ENCODE peak calls at places on chromosome 18, in eight cellular contexts. Q, B, Y, W, T, G, R and L are unnamed samples.

GRCh38 chr18:31722369-31722957 is 38.1 kb upstream of the B4GALT6 start:
- DNase-seq in R (peak; percentile 53), T (peak; percentile 79), Q (peak; percentile 89), G (peak; percentile 25), Y (peak; percentile 75), W (peak; percentile 90), B (peak; percentile 31), L (peak; percentile 83)

GRCh38 chr18:58671122-58671940 is at the start of gene MALT1:
- DNase-seq in Q (peak; percentile 91), T (peak; percentile 80), Y (peak; percentile 95), B (peak; percentile 92), W (peak; percentile 97), R (peak; percentile 92), G (peak; percentile 66), L (peak; percentile 92)

GRCh38 chr18:79397830-79398761 is 2.4 kb downstream of the NFATC1 start:
- DNase-seq in W (peak; percentile 69), R (no peak), Y (peak; percentile 42), B (no peak), T (no peak), Q (no peak), G (no peak), L (peak; percentile 35)

GRCh38 chr18:64405161-64405560 is 256.3 kb upstream of the LINC00305 start:
- DNase-seq in G (peak; percentile 63), W (no peak), T (no peak), B (no peak), R (no peak), Q (no peak), Y (no peak), L (peak; percentile 81)

GRCh38 chr18:27899893-27900292 is 277.0 kb downstream of the CDH2 start:
- DNase-seq in B (no peak), G (no peak), Q (no peak), Y (no peak), T (no peak), W (no peak), R (no peak), L (no peak)

GRCh38 chr18:50662177-50662576 is 102.3 kb downstream of the MAPK4 start:
- DNase-seq in W (no peak), T (peak; percentile 5), R (no peak), Q (peak; percentile 53), B (no peak), Y (no peak), G (no peak), L (peak; percentile 7)

GRCh38 chr18:23671564-23671963 is 8.9 kb upstream of the ANKRD29 start:
- DNase-seq in G (no peak), Y (no peak), Q (no peak), W (no peak), B (no peak), R (no peak), T (no peak), L (no peak)

GRCh38 chr18:34028341-34028740 is 196.4 kb downstream of the NOL4 start:
- DNase-seq in W (no peak), B (no peak), Y (no peak), G (no peak), R (no peak), T (no peak), Q (no peak), L (no peak)

GRCh38 chr18:79748321-79749157 is 49.2 kb upstream of the KCNG2 start:
- DNase-seq in R (no peak), T (no peak), Y (no peak), B (no peak), G (no peak), W (no peak), Q (no peak), L (no peak)

GRCh38 chr18:54392621-54393023 is 34.9 kb downstream of the C18orf54 start:
- DNase-seq in Q (peak; percentile 71), B (peak; percentile 36), G (no peak), R (peak; percentile 51), Y (no peak), W (no peak), T (peak; percentile 69), L (peak; percentile 73)

GRCh38 chr18:13910501-13910900 is 4.8 kb downstream of the MC2R start:
- DNase-seq in R (no peak), G (no peak), T (no peak), Q (no peak), Y (no peak), W (no peak), B (no peak), L (no peak)

GRCh38 chr18:22667616-22668422 is 250.1 kb upstream of the CTAGE1 start:
- DNase-seq in Q (peak; percentile 85), R (no peak), T (no peak), G (peak; percentile 62), B (no peak), W (no peak), Y (no peak), L (peak; percentile 91)

GRCh38 chr18:77539860-77540259 is 290.2 kb downstream of the GALR1 start:
- DNase-seq in T (no peak), B (no peak), R (no peak), W (no peak), Y (no peak), G (no peak), Q (no peak), L (no peak)

GRCh38 chr18:57210711-57211411 is 64.0 kb downstream of the BOD1L2 start:
- DNase-seq in T (no peak), B (no peak), Q (no peak), W (no peak), Y (no peak), G (no peak), R (no peak), L (no peak)

GRCh38 chr18:53971331-53971730 is 253.1 kb downstream of the MBD2 start:
- DNase-seq in W (no peak), B (no peak), R (no peak), G (no peak), Y (no peak), T (no peak), Q (no peak), L (no peak)

GRCh38 chr18:21997207-21998143 is 171.9 kb upstream of the GATA6 start:
- DNase-seq in T (peak; percentile 44), B (no peak), Y (no peak), Q (peak; percentile 65), R (peak; percentile 16), W (no peak), G (no peak), L (peak; percentile 59)

GRCh38 chr18:45335644-45336043 is 279.6 kb upstream of the SLC14A2 start:
- DNase-seq in Y (no peak), W (no peak), B (no peak), Q (peak; percentile 78), T (no peak), R (no peak), G (no peak), L (no peak)

GRCh38 chr18:58967643-58968291 is 103.1 kb downstream of the ZNF532 start:
- DNase-seq in Q (no peak), W (no peak), G (no peak), T (no peak), Y (no peak), R (no peak), B (no peak), L (no peak)

GRCh38 chr18:623760-624620 is 27.2 kb downstream of the CLUL1 start:
- DNase-seq in R (peak; percentile 44), Y (peak; percentile 66), B (peak; percentile 30), T (peak; percentile 53), Q (peak; percentile 69), W (peak; percentile 86), G (peak; percentile 38), L (peak; percentile 85)

GRCh38 chr18:33231474-33232317 is 208.8 kb downstream of the CCDC178 start:
- DNase-seq in R (peak; percentile 18), W (peak; percentile 68), G (peak; percentile 16), B (no peak), Y (peak; percentile 47), Q (peak; percentile 81), T (peak; percentile 71), L (peak; percentile 55)

GRCh38 chr18:11343096-11343495 is 193.7 kb upstream of the PIEZO2 start:
- DNase-seq in B (no peak), W (no peak), Q (no peak), T (no peak), R (no peak), Y (no peak), G (no peak), L (no peak)

GRCh38 chr18:7626922-7627440 is 59.9 kb downstream of the PTPRM start:
- DNase-seq in G (peak; percentile 29), Y (no peak), B (no peak), T (no peak), W (no peak), R (no peak), Q (peak; percentile 85), L (peak; percentile 68)

GRCh38 chr18:49846263-49846662 is 32.9 kb upstream of the ACAA2 start:
- DNase-seq in Y (no peak), G (no peak), Q (no peak), B (no peak), W (peak; percentile 54), R (no peak), T (no peak), L (no peak)

GRCh38 chr18:2881490-2882195 is 34.8 kb downstream of the EMILIN2 start:
- DNase-seq in Q (no peak), G (peak; percentile 81), W (peak; percentile 89), T (no peak), R (peak; percentile 34), B (peak; percentile 43), Y (peak; percentile 77), L (no peak)

GRCh38 chr18:10379511-10379910 is 74.9 kb upstream of the APCDD1 start:
- DNase-seq in Y (no peak), Q (no peak), R (no peak), B (no peak), T (no peak), W (no peak), G (no peak), L (peak; percentile 5)

GRCh38 chr18:49685231-49685942 is 123.5 kb downstream of the LIPG start:
- DNase-seq in W (no peak), Y (no peak), R (no peak), Q (peak; percentile 40), T (no peak), G (peak; percentile 56), B (no peak), L (no peak)

GRCh38 chr18:62282188-62282629 is 42.9 kb upstream of the TNFRSF11A start:
- DNase-seq in W (no peak), G (peak; percentile 49), Y (no peak), R (no peak), B (no peak), Q (peak; percentile 33), T (no peak), L (peak; percentile 52)

GRCh38 chr18:59951591-59951990 is 51.8 kb downstream of the PMAIP1 start:
- DNase-seq in B (no peak), G (no peak), W (no peak), R (no peak), T (no peak), Q (no peak), Y (no peak), L (no peak)

GRCh38 chr18:54777118-54777791 is 51.0 kb upstream of the RAB27B start:
- DNase-seq in R (no peak), G (no peak), T (no peak), W (no peak), Y (no peak), Q (no peak), B (no peak), L (no peak)

GRCh38 chr18:9000736-9001135 is 101.8 kb upstream of the NDUFV2 start:
- DNase-seq in R (no peak), T (no peak), B (no peak), Q (no peak), W (no peak), Y (no peak), G (peak; percentile 70), L (no peak)

GRCh38 chr18:38297910-38298309 is 732.3 kb upstream of the CELF4 start:
- DNase-seq in R (no peak), T (no peak), G (no peak), Q (no peak), Y (no peak), W (no peak), B (no peak), L (no peak)

GRCh38 chr18:39701839-39702238 is 2136.2 kb upstream of the CELF4 start:
- DNase-seq in W (no peak), G (no peak), B (no peak), Q (no peak), Y (no peak), R (no peak), T (no peak), L (peak; percentile 25)

GRCh38 chr18:55856191-55856590 is 268.2 kb upstream of the TCF4 start:
- DNase-seq in B (no peak), T (peak; percentile 38), Y (no peak), Q (peak; percentile 97), W (no peak), G (no peak), R (no peak), L (peak; percentile 51)